ENCODE peak calls at places on chromosomes 4 and X, in eight cellular contexts. Q, G, C, B, H, W, K and Z are unnamed samples.

GRCh38 chr4:517061-517805 is 18.2 kb downstream of the PIGG start:
- DNase-seq in Q (no peak), G (no peak), C (no peak), B (no peak), H (no peak), W (no peak), K (no peak), Z (no peak)

GRCh38 chr4:182896421-182896820 is 20.8 kb downstream of the DCTD start:
- DNase-seq in Q (no peak), G (no peak), C (no peak), B (no peak), H (no peak), W (no peak), K (no peak), Z (no peak)

GRCh38 chr4:149823770-149824221 is 8.2 kb upstream of the IQCM start:
- DNase-seq in Q (no peak), G (peak), C (no peak), B (no peak), H (no peak), W (no peak), K (no peak), Z (no peak)

GRCh38 chr4:108425988-108426387 is 194.4 kb upstream of the RPL34 start:
- DNase-seq in Q (no peak), G (peak), C (no peak), B (no peak), H (no peak), W (no peak), K (no peak), Z (no peak)

GRCh38 chrX:2894885-2895292 is 34.2 kb downstream of the ARSD start:
- DNase-seq in Q (peak), G (peak), C (no peak), B (no peak), H (no peak), W (no peak), K (no peak), Z (no peak)

GRCh38 chr4:182449960-182450359 is 206.8 kb downstream of the TENM3 start:
- DNase-seq in Q (no peak), G (no peak), C (no peak), B (no peak), H (no peak), W (no peak), K (no peak), Z (no peak)

GRCh38 chr4:6327220-6327917 is 57.7 kb downstream of the WFS1 start:
- DNase-seq in Q (peak), G (peak), C (peak), B (peak), H (peak), W (peak), K (peak), Z (peak)

GRCh38 chrX:42797646-42798045 is 19.7 kb upstream of the PPP1R2C start:
- DNase-seq in Q (no peak), G (peak), C (no peak), B (no peak), H (no peak), W (no peak), K (no peak), Z (no peak)

GRCh38 chr4:10025230-10025806 is 4.0 kb upstream of the SLC2A9 start:
- DNase-seq in Q (no peak), G (no peak), C (no peak), B (no peak), H (no peak), W (no peak), K (no peak), Z (no peak)

GRCh38 chr4:114012749-114013148 is 33.3 kb upstream of the ARSJ start:
- DNase-seq in Q (no peak), G (no peak), C (no peak), B (no peak), H (no peak), W (no peak), K (no peak), Z (no peak)

GRCh38 chr4:130511776-130512175 is 1415.8 kb downstream of the C4orf33 start:
- DNase-seq in Q (no peak), G (no peak), C (no peak), B (no peak), H (no peak), W (no peak), K (no peak), Z (no peak)

GRCh38 chr4:181432347-181432746 is 810.9 kb upstream of the TENM3 start:
- DNase-seq in Q (no peak), G (no peak), C (no peak), B (no peak), H (no peak), W (no peak), K (no peak), Z (no peak)

GRCh38 chrX:19514791-19515614 is at the start of gene MAP3K15:
- DNase-seq in Q (peak), G (peak), C (no peak), B (no peak), H (peak), W (peak), K (peak), Z (peak)